ENCODE peak calls at places on chromosomes 16 and 17, in four cellular contexts. Z is A549, X is Peyer's patch, B is heart left ventricle. L is an unnamed sample.
A peak's percentile ranks its signal among the peaks of the same experiment; 100 is the strongest.

GRCh38 chr16:526181-527014 is 1.1 kb upstream of the CAPN15 start:
- DNase-seq in Z (no peak), X (no peak), B (no peak), L (no peak)

GRCh38 chr16:17556276-17557052 is 85.7 kb upstream of the XYLT1 start:
- DNase-seq in Z (peak; percentile 25), X (no peak), B (no peak), L (no peak)

GRCh38 chr16:68902376-68903345 is 59.3 kb downstream of the TANGO6 start:
- DNase-seq in Z (peak; percentile 68), X (no peak), B (peak; percentile 7), L (no peak)

GRCh38 chr17:12509836-12510235 is 155.9 kb upstream of the MYOCD start:
- DNase-seq in Z (no peak), X (no peak), B (no peak), L (no peak)

GRCh38 chr16:86424413-86424812 is 85.9 kb upstream of the FOXF1 start:
- DNase-seq in Z (no peak), X (no peak), B (no peak), L (no peak)

GRCh38 chr17:2262146-2262587 is 41.4 kb downstream of the SMG6 start:
- DNase-seq in Z (peak; percentile 35), X (no peak), B (no peak), L (no peak)

GRCh38 chr17:40178021-40178601 is 841 bp downstream of the RAPGEFL1 start:
- DNase-seq in Z (no peak), X (no peak), B (no peak), L (no peak)

GRCh38 chr16:85651822-85652430 is 36.8 kb downstream of the GINS2 start:
- DNase-seq in Z (peak; percentile 61), X (no peak), B (no peak), L (no peak)

GRCh38 chr17:7573324-7574080 is 5.9 kb upstream of the CD68 start:
- DNase-seq in Z (peak; percentile 92), X (peak; percentile 93), B (peak; percentile 95), L (peak; percentile 97)

GRCh38 chr17:14019186-14019956 is 49.9 kb upstream of the COX10 start:
- DNase-seq in Z (no peak), X (no peak), B (no peak), L (no peak)

GRCh38 chr17:16974569-16975265 is 2.8 kb upstream of the TNFRSF13B start:
- DNase-seq in Z (no peak), X (no peak), B (no peak), L (no peak)

GRCh38 chr17:73365934-73366623 is 54.3 kb upstream of the CDC42EP4 start:
- DNase-seq in Z (no peak), X (no peak), B (peak; percentile 66), L (no peak)

GRCh38 chr16:53809088-53809951 is 105.4 kb downstream of the FTO start:
- DNase-seq in Z (no peak), X (no peak), B (no peak), L (no peak)

GRCh38 chr17:8912060-8912981 is 44.8 kb upstream of the PIK3R6 start:
- DNase-seq in Z (no peak), X (no peak), B (no peak), L (no peak)

GRCh38 chr17:73227379-73227778 is 34.3 kb downstream of the CPSF4L start:
- DNase-seq in Z (no peak), X (no peak), B (no peak), L (no peak)

GRCh38 chr17:72719206-72719581 is 373.3 kb downstream of the SLC39A11 start:
- DNase-seq in Z (no peak), X (no peak), B (no peak), L (no peak)

GRCh38 chr16:9807302-9807701 is 374.9 kb downstream of the GRIN2A start:
- DNase-seq in Z (no peak), X (no peak), B (no peak), L (no peak)

DNA sequence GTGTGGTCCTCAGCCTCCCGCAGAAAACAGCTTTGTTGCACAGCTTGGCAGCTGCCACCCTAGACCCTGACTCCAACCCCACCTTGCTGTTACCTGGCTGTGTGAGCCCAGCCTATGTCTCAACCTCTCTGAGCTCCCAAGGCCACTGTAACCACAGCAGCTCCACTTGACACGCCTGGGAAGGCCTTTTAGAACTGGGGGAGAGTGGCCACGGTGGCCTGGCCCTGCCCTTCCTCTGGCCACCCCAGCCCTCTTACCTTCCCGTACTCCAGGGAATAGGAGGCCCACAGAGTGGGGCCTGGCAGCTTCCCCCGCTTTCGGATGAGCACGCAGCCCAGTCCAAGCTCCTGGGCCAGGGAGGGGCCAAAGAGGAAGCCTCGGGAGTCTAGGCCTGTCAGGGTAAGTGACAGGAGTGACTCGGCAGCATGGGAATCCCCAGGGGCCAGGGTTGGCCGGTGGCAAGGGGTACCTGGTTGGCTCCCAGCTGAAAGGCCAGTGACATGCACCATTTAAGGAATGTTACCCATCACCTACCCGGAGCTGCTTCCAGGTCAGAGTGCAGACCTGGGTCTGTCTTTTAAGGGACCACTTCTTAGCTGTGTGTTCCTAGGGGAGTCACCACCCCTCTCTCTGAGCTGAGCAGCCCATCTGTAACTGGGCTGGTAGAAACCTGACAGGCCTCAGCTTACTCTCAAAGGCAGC is 1.4 kb downstream of the APRT start:
- DNase-seq in Z (no peak), X (no peak), B (no peak), L (no peak)
- TF ChIP-seq POLR2A in Z (no peak), X (no peak), B (no peak), L (no peak)

DNA sequence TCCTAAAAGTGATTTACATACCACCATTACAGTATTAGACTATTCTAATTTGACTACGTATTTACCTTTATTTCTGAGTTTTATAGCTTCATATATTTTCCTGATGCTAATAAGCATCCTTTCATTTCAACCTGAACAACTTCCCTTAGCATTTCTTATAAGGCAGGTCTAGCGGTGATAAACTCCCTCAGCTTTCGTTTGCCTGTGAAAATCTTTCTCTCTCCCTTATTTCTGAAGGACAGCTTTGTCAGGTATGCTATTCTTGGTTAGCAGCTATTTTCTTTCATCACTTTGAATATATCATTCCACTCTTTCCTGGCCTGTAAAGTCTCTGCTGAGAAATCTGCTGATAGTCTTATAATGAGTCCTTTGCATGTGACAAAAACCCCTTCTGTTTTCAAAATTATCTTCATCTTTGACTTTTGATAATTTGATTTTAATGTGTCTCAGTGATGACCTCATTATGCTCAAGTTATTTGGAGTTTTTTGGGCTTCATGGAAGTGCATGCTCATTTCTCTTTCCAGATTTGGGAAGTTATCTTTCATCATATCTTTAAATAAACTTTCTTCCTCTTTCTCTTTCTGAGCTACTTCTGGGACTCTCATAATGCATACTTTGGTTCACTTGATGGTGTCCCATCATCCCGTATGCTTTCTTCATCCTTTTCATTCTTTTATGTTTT is 285.4 kb upstream of the PMFBP1 start:
- DNase-seq in Z (no peak), X (no peak), B (no peak), L (no peak)
- H3K9me3 ChIP-seq in Z (peaks cover 10% of the 10 kb centered on the region), X (no peaks in the 10 kb centered on the region), B (no peaks in the 10 kb centered on the region), L (peaks cover 10% of the 10 kb centered on the region)

DNA sequence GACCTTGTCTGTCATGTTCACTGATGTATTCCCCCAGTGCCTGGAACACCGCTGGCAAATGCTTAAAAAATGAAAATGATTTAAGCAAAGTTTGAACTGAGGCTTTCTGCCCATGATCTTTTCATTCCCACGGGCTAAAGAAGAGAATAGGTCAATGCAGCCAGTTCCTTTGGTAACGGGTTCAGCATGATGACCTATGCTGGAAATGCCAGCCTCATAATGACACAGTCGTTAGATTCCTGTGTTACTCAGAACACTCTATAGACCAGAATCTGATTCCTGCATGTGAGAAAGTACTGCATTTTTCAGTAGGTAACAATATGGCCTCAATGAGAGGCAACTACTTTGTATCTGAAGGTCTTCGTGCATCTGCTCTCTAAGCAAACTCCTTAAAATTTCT is 19.1 kb upstream of the LIMD2 start:
- DNase-seq in Z (no peak), X (no peak), B (no peak), L (no peak)
- TF ChIP-seq POLR2A in Z (no peak), X (no peak), B (no peak), L (no peak)

DNA sequence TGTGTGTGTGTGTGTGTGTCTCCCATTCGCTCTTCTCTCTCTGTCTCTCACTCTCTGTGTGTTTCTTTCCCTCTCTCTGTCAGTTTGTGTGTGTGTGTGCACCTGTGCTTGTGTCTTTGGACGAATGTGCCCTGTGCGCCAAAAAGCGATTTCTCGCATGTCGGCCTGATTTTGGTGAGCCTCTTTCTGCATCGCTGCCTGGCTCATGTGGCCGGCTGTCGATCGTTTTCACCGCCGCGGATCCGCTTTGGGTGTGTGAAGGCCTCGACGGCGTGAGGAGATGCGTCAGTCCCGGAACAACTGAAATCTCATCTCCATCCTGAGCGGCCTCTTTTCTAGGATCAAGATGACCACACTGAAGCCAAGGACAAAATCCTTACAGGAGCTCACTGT is 609.0 kb downstream of the KCNJ18 start:
- DNase-seq in Z (no peak), X (no peak), B (no peak), L (no peak)
- H3K9me3 ChIP-seq in Z (peaks cover 4% of the 10 kb centered on the region), X (peaks cover 10% of the 10 kb centered on the region), B (no peaks in the 10 kb centered on the region), L (no peaks in the 10 kb centered on the region)

DNA sequence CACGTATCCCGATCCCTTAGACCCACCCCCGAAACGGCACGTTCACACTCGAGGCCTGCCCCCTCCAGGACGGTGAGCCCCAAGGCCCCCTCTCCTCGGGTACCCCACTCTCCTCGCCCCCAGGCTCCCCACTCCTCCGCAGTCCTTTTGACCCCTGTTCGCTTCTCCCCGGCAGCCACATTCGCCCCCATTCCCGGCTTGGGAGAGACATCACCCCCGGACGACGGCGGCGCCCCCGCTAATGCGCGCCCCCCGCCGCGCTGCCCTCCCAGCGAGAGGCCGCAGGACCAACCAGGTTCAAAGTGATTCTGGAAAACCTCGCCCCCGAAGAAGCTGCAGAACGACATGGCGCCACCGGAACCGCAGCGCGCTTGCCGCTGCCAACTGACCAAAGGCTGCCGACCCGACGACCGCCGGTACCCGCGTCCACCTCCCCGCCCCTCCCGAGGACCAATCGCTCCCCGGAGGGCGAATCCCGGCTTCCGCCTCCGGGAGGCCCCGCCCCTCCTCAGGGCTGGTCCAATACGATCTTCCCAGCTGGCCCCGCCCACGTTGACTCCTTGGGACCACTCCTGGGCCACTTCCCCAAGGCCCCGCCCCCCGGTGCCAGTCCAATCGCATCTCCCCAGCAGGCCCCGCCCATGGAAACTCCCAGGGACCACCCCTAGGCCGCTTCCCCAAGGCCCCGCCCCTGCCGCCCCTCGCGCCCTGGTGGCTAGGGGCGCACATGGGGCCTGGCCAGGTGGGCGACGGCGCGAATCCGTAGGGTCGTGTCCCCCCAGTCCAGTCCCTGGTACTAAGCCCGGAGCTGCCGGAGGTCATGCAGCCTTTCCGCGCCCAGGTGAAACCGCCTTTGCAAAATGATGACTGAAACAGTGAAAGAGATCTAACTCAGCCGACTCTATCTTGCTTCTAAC is at the start of gene MSRB1:
- DNase-seq in Z (peak; percentile 98), X (peak; percentile 100), B (peak; percentile 100), L (peak; percentile 99)
- TF ChIP-seq POLR2A in Z (peak; percentile 90), X (peak; percentile 94), B (peak; percentile 98), L (peak; percentile 79)

DNA sequence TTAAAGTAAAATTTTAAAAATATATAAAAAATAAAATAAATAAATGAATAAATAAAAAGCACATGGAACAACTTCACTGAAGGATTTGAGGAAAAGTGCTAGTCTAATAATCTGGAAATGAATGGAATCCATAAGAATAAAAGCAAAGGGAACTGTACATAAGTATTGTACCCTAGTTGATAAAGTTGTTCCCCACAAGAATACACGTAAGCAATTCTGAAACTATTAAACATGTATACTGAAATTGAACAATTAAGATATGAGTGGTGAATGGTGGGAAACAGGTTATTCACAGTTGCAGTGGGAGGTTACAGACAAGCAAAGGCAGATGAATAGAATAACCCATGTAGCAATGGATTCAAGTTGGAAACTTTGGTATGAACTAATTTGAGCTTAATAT is 853.2 kb upstream of the SOX9 start:
- DNase-seq in Z (no peak), X (no peak), B (no peak), L (no peak)
- H3K9me3 ChIP-seq in Z (peaks cover 21% of the 10 kb centered on the region), X (peaks cover 5% of the 10 kb centered on the region), B (no peaks in the 10 kb centered on the region), L (peaks cover 29% of the 10 kb centered on the region)